ENCODE peak calls at places on chromosome 16, in ten cellular contexts. Q, R, I, H, S, P, T, Y, J and E are unnamed samples.

GRCh38 chr16:2511128-2511785 is 2.5 kb upstream of the ATP6V0C start:
- DNase-seq in P (peak), S (peak), R (no peak), Q (peak), H (peak), I (peak), J (peak), T (peak), Y (no peak), E (no peak)

GRCh38 chr16:88508376-88508867 is 55.3 kb downstream of the ZFPM1 start:
- DNase-seq in J (peak), R (no peak), I (no peak), Y (no peak), H (no peak), P (no peak), S (no peak), T (no peak), Q (no peak), E (no peak)

GRCh38 chr16:26129997-26130396 is 438.2 kb downstream of the HS3ST4 start:
- DNase-seq in S (no peak), I (no peak), P (no peak), R (no peak), J (no peak), T (no peak), Q (no peak), H (no peak), Y (no peak), E (no peak)

GRCh38 chr16:30032083-30032819 is 1.2 kb upstream of the TLCD3B start:
- DNase-seq in T (no peak), Y (no peak), J (peak), R (no peak), S (no peak), H (peak), Q (no peak), I (no peak), P (no peak), E (peak)

GRCh38 chr16:51497541-51498211 is 346.6 kb upstream of the SALL1 start:
- DNase-seq in T (no peak), Q (no peak), H (no peak), R (no peak), S (no peak), J (no peak), P (no peak), Y (no peak), I (no peak), E (no peak)

GRCh38 chr16:2154533-2155090 is 970 bp upstream of the TRAF7 start:
- DNase-seq in R (no peak), Q (no peak), I (no peak), S (no peak), J (peak), T (no peak), P (no peak), H (no peak), Y (no peak), E (no peak)

GRCh38 chr16:66673691-66674090 is 22.9 kb downstream of the CMTM4 start:
- DNase-seq in Q (no peak), T (no peak), H (no peak), S (no peak), I (no peak), R (no peak), J (no peak), Y (no peak), P (no peak), E (no peak)

GRCh38 chr16:85423186-85423550 is 190.0 kb upstream of the GSE1 start:
- DNase-seq in I (peak), Q (peak), R (no peak), Y (no peak), J (no peak), T (no peak), H (no peak), P (peak), S (peak), E (no peak)

GRCh38 chr16:59604331-59604730 is 870.2 kb upstream of the GOT2 start:
- DNase-seq in P (no peak), T (no peak), J (no peak), S (no peak), Y (no peak), H (no peak), I (no peak), Q (no peak), R (no peak), E (no peak)

GRCh38 chr16:12729448-12729847 is 74.2 kb downstream of the CPPED1 start:
- DNase-seq in Q (no peak), T (no peak), I (no peak), J (no peak), Y (no peak), H (no peak), R (no peak), P (no peak), S (no peak), E (no peak)

GRCh38 chr16:54169112-54169511 is 117.5 kb downstream of the IRX3 start:
- DNase-seq in Y (no peak), Q (no peak), I (no peak), S (no peak), T (no peak), H (no peak), R (no peak), P (no peak), J (no peak), E (no peak)

GRCh38 chr16:73126453-73126853 is 78.5 kb upstream of the ZFHX3 start:
- DNase-seq in J (no peak), R (no peak), H (no peak), S (no peak), Y (no peak), T (peak), Q (no peak), I (peak), P (no peak), E (no peak)

GRCh38 chr16:80739523-80739922 is 64.9 kb downstream of the CDYL2 start:
- DNase-seq in S (no peak), R (no peak), Q (no peak), H (no peak), I (no peak), T (no peak), Y (no peak), J (no peak), P (no peak), E (no peak)

GRCh38 chr16:3262517-3262916 is 6.1 kb upstream of the MEFV start:
- DNase-seq in I (no peak), H (no peak), Y (no peak), J (no peak), Q (no peak), S (no peak), R (no peak), T (no peak), P (no peak), E (no peak)

GRCh38 chr16:53504161-53504663 is 1.2 kb upstream of the AKTIP start:
- DNase-seq in Q (peak), I (peak), P (peak), Y (peak), T (peak), R (peak), S (peak), J (peak), H (peak), E (no peak)

GRCh38 chr16:87464691-87465300 is 28.0 kb downstream of the ZCCHC14 start:
- DNase-seq in H (no peak), S (peak), R (peak), J (no peak), Y (peak), T (peak), P (peak), Q (peak), I (peak), E (peak)

GRCh38 chr16:65572156-65572555 is 450.3 kb upstream of the CDH11 start:
- DNase-seq in P (no peak), S (no peak), Q (no peak), R (no peak), T (no peak), H (no peak), Y (no peak), I (no peak), J (no peak), E (no peak)

GRCh38 chr16:89052824-89053724 is 40.6 kb upstream of the ACSF3 start:
- DNase-seq in S (peak), Y (no peak), I (no peak), H (no peak), T (peak), R (no peak), J (no peak), Q (peak), P (peak), E (no peak)

GRCh38 chr16:11726008-11726407 is 16.6 kb downstream of the TXNDC11 start:
- DNase-seq in T (no peak), P (no peak), I (no peak), R (no peak), J (no peak), H (no peak), Q (no peak), S (no peak), Y (no peak), E (no peak)

GRCh38 chr16:89920723-89921122 is 2.1 kb downstream of the MC1R start:
- DNase-seq in S (no peak), Q (no peak), R (peak), J (no peak), I (no peak), T (no peak), P (no peak), H (no peak), Y (no peak), E (no peak)

GRCh38 chr16:3968556-3968955 is 88.0 kb upstream of the CREBBP start:
- DNase-seq in J (no peak), Y (no peak), Q (no peak), P (no peak), H (no peak), T (no peak), R (no peak), S (no peak), I (no peak), E (no peak)

GRCh38 chr16:49620158-49620867 is 235.6 kb downstream of the ZNF423 start:
- DNase-seq in Q (peak), I (peak), S (peak), P (peak), R (no peak), J (no peak), H (no peak), T (peak), Y (peak), E (no peak)

GRCh38 chr16:10256855-10257641 is 74.8 kb upstream of the GRIN2A start:
- DNase-seq in H (peak), Y (no peak), R (peak), S (peak), I (no peak), T (peak), J (peak), Q (no peak), P (no peak), E (no peak)

GRCh38 chr16:25563700-25564099 is 128.1 kb upstream of the HS3ST4 start:
- DNase-seq in H (no peak), J (no peak), Q (no peak), T (no peak), R (no peak), P (no peak), I (no peak), Y (no peak), S (no peak), E (no peak)

GRCh38 chr16:66534376-66534799 is 15.5 kb downstream of the TK2 start:
- DNase-seq in R (no peak), H (no peak), S (no peak), Q (no peak), J (no peak), Y (no peak), T (no peak), P (no peak), I (no peak), E (no peak)

GRCh38 chr16:72723781-72724180 is 324.1 kb downstream of the ZFHX3 start:
- DNase-seq in R (no peak), H (no peak), J (no peak), Q (no peak), Y (no peak), I (no peak), P (no peak), T (no peak), S (no peak), E (no peak)

GRCh38 chr16:67884684-67885083 is at the start of gene NRN1L:
- DNase-seq in I (peak), T (peak), H (peak), P (peak), J (peak), Y (peak), R (peak), Q (peak), S (peak), E (no peak)

GRCh38 chr16:4345439-4346204 is 5.5 kb downstream of the PAM16 start:
- DNase-seq in S (no peak), Q (no peak), Y (no peak), T (no peak), I (no peak), H (no peak), R (no peak), J (no peak), P (no peak), E (no peak)

GRCh38 chr16:15729152-15729551 is 79.1 kb downstream of the NDE1 start:
- DNase-seq in Q (no peak), I (no peak), P (no peak), S (no peak), R (no peak), Y (no peak), J (no peak), T (no peak), H (no peak), E (no peak)

GRCh38 chr16:54936086-54936978 is 5.7 kb downstream of the IRX5 start:
- DNase-seq in P (peak), T (peak), Q (peak), H (peak), J (peak), S (peak), Y (no peak), R (no peak), I (no peak), E (no peak)

GRCh38 chr16:3868556-3868955 is 12.0 kb downstream of the CREBBP start:
- DNase-seq in S (no peak), I (no peak), R (no peak), T (no peak), Y (no peak), Q (no peak), P (no peak), H (no peak), J (no peak), E (no peak)

GRCh38 chr16:48277158-48277557 is 29.8 kb upstream of the ABCC11 start:
- DNase-seq in I (no peak), H (no peak), J (no peak), T (no peak), Q (no peak), Y (no peak), P (peak), S (peak), R (peak), E (no peak)

GRCh38 chr16:57981636-57982035 is 10.7 kb upstream of the CNGB1 start:
- DNase-seq in J (no peak), T (no peak), S (no peak), Y (no peak), Q (peak), R (no peak), P (peak), H (no peak), I (no peak), E (no peak)

GRCh38 chr16:4313563-4314531 is 2.0 kb upstream of the GLIS2 start:
- DNase-seq in I (no peak), Y (no peak), J (no peak), P (peak), T (peak), R (no peak), Q (no peak), S (peak), H (peak), E (no peak)

GRCh38 chr16:8998114-8998513 is 34.4 kb upstream of the USP7 start:
- DNase-seq in J (peak), Y (no peak), S (no peak), Q (no peak), H (no peak), I (no peak), P (peak), R (no peak), T (no peak), E (no peak)

GRCh38 chr16:278863-279366 is 1.5 kb upstream of the ARHGDIG start:
- DNase-seq in R (no peak), I (no peak), P (no peak), J (no peak), Q (no peak), Y (no peak), T (no peak), S (no peak), H (peak), E (peak)

GRCh38 chr16:86951831-86952598 is 365.2 kb downstream of the C16orf95 start:
- DNase-seq in P (no peak), S (no peak), I (peak), T (no peak), H (no peak), Y (no peak), J (no peak), Q (no peak), R (no peak), E (no peak)

GRCh38 chr16:4293822-4294457 is 21.1 kb upstream of the TFAP4 start:
- DNase-seq in P (peak), I (peak), T (peak), S (no peak), Q (peak), Y (no peak), R (no peak), H (peak), J (peak), E (no peak)

GRCh38 chr16:28062261-28063046 is 1.1 kb downstream of the GSG1L start:
- DNase-seq in Q (peak), J (peak), H (no peak), I (no peak), Y (no peak), P (no peak), S (no peak), T (no peak), R (no peak), E (no peak)

GRCh38 chr16:28064150-28064549 is 636 bp upstream of the GSG1L start:
- DNase-seq in Q (peak), T (no peak), R (no peak), P (no peak), I (no peak), H (no peak), Y (no peak), S (no peak), J (no peak), E (no peak)

GRCh38 chr16:28061702-28062101 is 1.8 kb downstream of the GSG1L start:
- DNase-seq in T (no peak), Y (no peak), H (no peak), R (no peak), J (no peak), Q (no peak), I (no peak), P (no peak), S (no peak), E (no peak)

GRCh38 chr16:28063611-28064061 is at the start of gene GSG1L:
- DNase-seq in S (no peak), J (peak), I (no peak), R (no peak), P (no peak), T (no peak), H (peak), Q (no peak), Y (no peak), E (no peak)

DNA sequence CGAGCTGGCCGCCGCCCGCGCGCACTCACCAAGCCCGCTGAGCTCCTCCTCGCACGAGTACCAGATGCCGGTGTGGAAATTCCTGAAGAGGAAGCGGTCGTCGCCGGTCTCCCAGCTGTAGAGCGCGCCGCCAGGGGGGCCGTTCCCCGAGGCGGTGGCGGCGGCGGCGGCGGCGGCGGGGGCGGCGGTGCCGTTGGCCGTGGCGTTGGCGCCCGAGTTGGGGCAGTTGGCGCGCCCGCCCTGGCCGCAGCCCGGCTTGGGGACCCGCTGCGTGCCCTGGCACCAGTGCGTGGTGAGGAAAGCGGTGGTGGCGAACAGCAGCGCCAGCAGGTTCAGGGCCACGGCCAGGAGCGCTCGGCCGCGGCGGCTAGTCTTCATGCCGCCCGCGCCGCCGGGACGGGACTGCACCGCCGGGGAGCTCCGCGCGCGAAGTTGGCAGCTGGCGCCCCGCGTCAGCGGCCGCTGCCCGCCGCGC is 430 bp downstream of the GSG1L start:
- DNase-seq in H (peak), S (no peak), R (no peak), T (no peak), I (no peak), P (no peak), J (no peak), Y (no peak), Q (peak), E (no peak)
- H3K4me3 ChIP-seq in H (peak), S (no peak), R (peak), T (no peak), I (peak), P (no peak), J (peak), Y (peak), Q (no peak), E (no peak)

DNA sequence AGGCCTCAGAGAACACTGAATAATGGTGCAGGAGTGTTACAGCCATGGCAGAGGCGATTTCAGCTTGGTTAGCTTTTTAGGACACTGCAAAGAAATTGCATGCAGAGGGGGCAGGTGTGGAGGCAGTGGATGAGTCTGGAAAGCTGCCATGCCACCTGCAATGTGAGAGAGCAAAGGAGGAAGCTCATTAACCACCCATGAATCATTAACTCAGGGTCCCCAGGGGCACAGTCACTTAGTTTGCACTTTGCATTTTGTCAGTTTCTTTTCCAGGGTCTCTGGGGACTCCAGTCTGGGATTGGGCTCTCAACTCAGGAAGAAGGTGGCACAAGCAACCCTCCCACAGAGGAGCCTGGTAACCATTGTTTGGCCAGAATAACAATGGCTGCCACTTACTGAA is 132.9 kb downstream of the USP31 start:
- DNase-seq in P (peak), Y (no peak), R (no peak), Q (no peak), I (no peak), H (no peak), S (peak), T (no peak), J (no peak), E (no peak)
- H3K4me3 ChIP-seq in P (no peak), Y (no peak), R (no peak), Q (no peak), I (no peak), H (no peak), S (no peak), T (no peak), J (no peak), E (no peak)

DNA sequence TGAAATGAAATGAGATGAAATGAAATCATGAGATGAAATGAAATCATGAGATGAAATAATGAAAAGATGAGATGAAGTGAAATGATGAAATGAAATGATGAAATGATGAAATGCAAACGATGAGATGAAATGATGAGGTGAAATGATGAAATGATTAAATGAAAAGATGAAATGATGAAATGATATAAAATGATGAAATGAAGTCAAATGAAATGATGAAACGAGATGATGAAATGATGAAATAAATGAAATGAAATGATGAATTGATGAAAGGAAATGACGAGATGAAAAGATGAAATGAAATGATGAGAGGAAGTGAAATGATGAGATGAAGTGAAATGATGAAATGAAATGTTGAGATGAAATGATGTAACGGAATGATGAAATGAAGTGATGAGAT is 595.6 kb downstream of the TP53TG3F start:
- DNase-seq in P (no peak), S (no peak), T (no peak), I (no peak), R (no peak), H (no peak), Q (no peak), Y (no peak), J (no peak), E (no peak)
- H3K4me3 ChIP-seq in P (no peak), S (no peak), T (no peak), I (no peak), R (no peak), H (no peak), Q (no peak), Y (no peak), J (no peak), E (no peak)

DNA sequence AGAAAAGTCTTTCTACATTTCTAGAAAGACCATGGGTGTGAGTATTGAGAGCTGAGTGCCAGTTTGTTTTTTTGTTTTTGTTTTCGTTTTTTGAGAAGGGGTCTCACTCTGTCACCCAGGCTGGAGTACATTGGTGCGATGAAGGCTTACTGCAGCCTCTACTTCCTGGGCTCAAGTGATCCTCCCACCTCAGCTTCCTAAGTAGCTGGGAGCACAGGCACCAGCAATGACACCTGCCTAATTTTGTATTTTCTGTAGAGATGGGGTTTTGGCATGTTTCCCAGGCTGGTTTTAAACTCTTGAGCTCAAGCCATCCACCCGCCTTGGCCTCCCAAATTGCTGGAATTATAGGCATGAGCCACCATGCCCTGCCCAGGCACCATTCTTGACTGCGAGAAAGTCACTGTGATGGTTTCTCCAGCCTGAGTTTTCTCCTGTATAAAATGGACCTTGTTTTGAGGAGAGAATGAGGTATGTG is 673.8 kb downstream of the MAF start:
- DNase-seq in Y (no peak), J (no peak), R (no peak), S (no peak), T (no peak), Q (no peak), I (no peak), H (no peak), P (no peak), E (no peak)
- H3K4me3 ChIP-seq in Y (no peak), J (no peak), R (no peak), S (no peak), T (no peak), Q (no peak), I (no peak), H (no peak), P (no peak), E (no peak)